ENCODE peak calls at places on chromosome 15, in six cellular contexts. O is AG08396; P is ELR; I is ecto neural progenitor cell; L is HCEC 1CT; Z is stimulated activated naive B cell treated with anti-CD40 and anti-IgM and Interleukin-4, amounts not matched to agents 10 μg/mL and 1 μg/mL and 100 μg/mL, for 72 hours. W is an unnamed sample.

GRCh38 chr15:63447277-63447676 is 57.1 kb upstream of the USP3 start:
- DNase-seq in O (no peak), P (no peak), I (no peak), L (no peak), Z (no peak), W (no peak)

GRCh38 chr15:62165793-62166380 is 802 bp upstream of the C2CD4B start:
- DNase-seq in O (no peak), P (no peak), I (no peak), L (no peak), Z (no peak), W (no peak)

GRCh38 chr15:80643296-80643965 is 51.7 kb upstream of the ABHD17C start:
- DNase-seq in O (no peak), P (peak; percentile 61), I (no peak), L (no peak), Z (no peak), W (peak; percentile 11)

GRCh38 chr15:73924258-73924921 is 1.9 kb upstream of the LOXL1 start:
- DNase-seq in O (peak; percentile 83), P (peak; percentile 93), I (no peak), L (peak; percentile 86), Z (no peak), W (peak; percentile 92)

GRCh38 chr15:44101944-44102343 is 93.1 kb downstream of the FRMD5 start:
- DNase-seq in O (peak; percentile 44), P (peak; percentile 67), I (no peak), L (peak; percentile 71), Z (no peak), W (no peak)

GRCh38 chr15:89566141-89566540 is 9.1 kb upstream of the TICRR start:
- DNase-seq in O (no peak), P (no peak), I (no peak), L (no peak), Z (no peak), W (no peak)

GRCh38 chr15:80426316-80426715 is 22.1 kb downstream of the ARNT2 start:
- DNase-seq in O (no peak), P (no peak), I (no peak), L (no peak), Z (no peak), W (no peak)

GRCh38 chr15:35713733-35714132 is 167.8 kb upstream of the DPH6 start:
- DNase-seq in O (no peak), P (peak; percentile 59), I (no peak), L (peak; percentile 69), Z (no peak), W (no peak)

GRCh38 chr15:73375012-73375411 is 6.3 kb upstream of the HCN4 start:
- DNase-seq in O (no peak), P (no peak), I (no peak), L (no peak), Z (no peak), W (no peak)

GRCh38 chr15:78550194-78550593 is 9.9 kb downstream of the PSMA4 start:
- DNase-seq in O (no peak), P (no peak), I (no peak), L (no peak), Z (no peak), W (no peak)

W was measured in osteocyte.